ENCODE peak calls at places on chromosomes 1 and 21, in ten cellular contexts. Z is A549; T is activated CD4-positive, CD25-positive, alpha-beta regulatory T cell treated with anti-CD3 and anti-CD28 coated beads, Interleukin-2, amount 50 U/mL, for 16 hours; Q is activated naive CD4-positive, alpha-beta T cell; R is GM13977; Y is activated CD4-positive, alpha-beta T cell treated with anti-CD3 and anti-CD28 coated beads, Interleukin-2, amount 10 ng/mL, durations not matched to agents 24 days and 14 days; F is cardiac fibroblast; V is CD4-positive, CD25-positive, alpha-beta regulatory T cell; C is heart right ventricle; H is islet precursor cell. E is an unnamed sample.

GRCh38 chr1:115642168-115643072 is 650 bp downstream of the VANGL1 start:
- DNase-seq in Z (peak; percentile 32), T (no peak), Q (peak; percentile 6), R (peak; percentile 82), Y (peak; percentile 82), F (peak; percentile 52), V (no peak), C (peak; percentile 52), H (peak; percentile 78), E (peak; percentile 44)

GRCh38 chr1:109687641-109688499 is at the start of gene GSTM1:
- DNase-seq in Z (no peak), T (no peak), Q (peak; percentile 20), R (no peak), Y (peak; percentile 97), F (peak; percentile 87), V (peak; percentile 80), C (peak; percentile 84), H (peak; percentile 71), E (peak; percentile 79)

GRCh38 chr1:177858222-177858894 is 111.5 kb downstream of the SEC16B start:
- DNase-seq in Z (no peak), T (no peak), Q (no peak), R (no peak), Y (no peak), F (peak; percentile 22), V (no peak), C (no peak), H (no peak), E (no peak)

GRCh38 chr1:31861346-31861745 is 45.5 kb upstream of the SPOCD1 start:
- DNase-seq in Z (no peak), T (no peak), Q (no peak), R (no peak), Y (no peak), F (no peak), V (no peak), C (no peak), H (no peak), E (no peak)

GRCh38 chr1:119715542-119715941 is 3.8 kb downstream of the PHGDH start:
- DNase-seq in Z (no peak), T (no peak), Q (no peak), R (no peak), Y (peak; percentile 55), F (peak; percentile 18), V (no peak), C (no peak), H (peak; percentile 77), E (no peak)

GRCh38 chr1:153957744-153958110 is 685 bp downstream of the CRTC2 start:
- DNase-seq in Z (no peak), T (no peak), Q (no peak), R (peak; percentile 69), Y (peak; percentile 86), F (peak; percentile 31), V (peak; percentile 57), C (no peak), H (no peak), E (peak; percentile 42)

GRCh38 chr1:1547011-1547410 is 6.6 kb upstream of the TMEM240 start:
- DNase-seq in Z (no peak), T (no peak), Q (no peak), R (no peak), Y (no peak), F (no peak), V (no peak), C (no peak), H (no peak), E (no peak)

GRCh38 chr1:155010211-155010918 is 7.8 kb downstream of the ZBTB7B start:
- DNase-seq in Z (no peak), T (no peak), Q (no peak), R (no peak), Y (peak; percentile 84), F (no peak), V (no peak), C (no peak), H (no peak), E (no peak)

GRCh38 chr1:43763497-43763973 is 56.2 kb downstream of the ST3GAL3 start:
- DNase-seq in Z (peak; percentile 41), T (peak; percentile 9), Q (no peak), R (peak; percentile 63), Y (peak; percentile 85), F (peak; percentile 94), V (peak; percentile 46), C (no peak), H (peak; percentile 86), E (peak; percentile 76)

GRCh38 chr1:154178856-154179811 is 12.8 kb downstream of the TPM3 start:
- DNase-seq in Z (no peak), T (no peak), Q (no peak), R (no peak), Y (peak; percentile 71), F (peak; percentile 29), V (no peak), C (no peak), H (no peak), E (no peak)

GRCh38 chr1:47575855-47576757 is 138.3 kb downstream of the FOXD2 start:
- DNase-seq in Z (no peak), T (no peak), Q (no peak), R (no peak), Y (no peak), F (no peak), V (no peak), C (no peak), H (peak; percentile 79), E (no peak)

GRCh38 chr1:186574951-186575747 is 105.1 kb downstream of the PTGS2 start:
- DNase-seq in Z (no peak), T (no peak), Q (no peak), R (no peak), Y (no peak), F (peak; percentile 47), V (no peak), C (no peak), H (no peak), E (no peak)

GRCh38 chr1:89555550-89555949 is 30.9 kb downstream of the LRRC8B start:
- DNase-seq in Z (no peak), T (no peak), Q (no peak), R (no peak), Y (no peak), F (no peak), V (no peak), C (no peak), H (no peak), E (no peak)

GRCh38 chr1:198734323-198735008 is 95.6 kb downstream of the PTPRC start:
- DNase-seq in Z (no peak), T (no peak), Q (no peak), R (peak; percentile 8), Y (no peak), F (no peak), V (no peak), C (no peak), H (no peak), E (no peak)

GRCh38 chr1:63759778-63760177 is 14.0 kb upstream of the ROR1 start:
- DNase-seq in Z (no peak), T (no peak), Q (no peak), R (no peak), Y (no peak), F (no peak), V (no peak), C (no peak), H (no peak), E (no peak)

GRCh38 chr21:27582946-27583270 is 616.0 kb upstream of the ADAMTS5 start:
- DNase-seq in Z (no peak), T (no peak), Q (no peak), R (no peak), Y (no peak), F (peak; percentile 32), V (no peak), C (no peak), H (no peak), E (no peak)

GRCh38 chr1:232620356-232620841 is 9.5 kb downstream of the SIPA1L2 start:
- DNase-seq in Z (no peak), T (no peak), Q (no peak), R (no peak), Y (no peak), F (peak; percentile 89), V (no peak), C (no peak), H (peak; percentile 60), E (peak; percentile 50)

GRCh38 chr1:46017876-46018503 is 114.4 kb downstream of the PIK3R3 start:
- DNase-seq in Z (no peak), T (no peak), Q (no peak), R (no peak), Y (no peak), F (no peak), V (no peak), C (no peak), H (no peak), E (no peak)

GRCh38 chr1:211643324-211644212 is 31.9 kb downstream of the NEK2 start:
- DNase-seq in Z (no peak), T (no peak), Q (no peak), R (no peak), Y (no peak), F (no peak), V (no peak), C (no peak), H (no peak), E (no peak)

GRCh38 chr21:14982336-14982735 is 82.5 kb downstream of the NRIP1 start:
- DNase-seq in Z (no peak), T (no peak), Q (no peak), R (no peak), Y (no peak), F (no peak), V (no peak), C (no peak), H (no peak), E (no peak)

GRCh38 chr1:180601512-180601911 is 30.3 kb upstream of the XPR1 start:
- DNase-seq in Z (no peak), T (no peak), Q (no peak), R (no peak), Y (no peak), F (no peak), V (no peak), C (no peak), H (no peak), E (no peak)

GRCh38 chr1:9843576-9843945 is 19.8 kb upstream of the CLSTN1 start:
- DNase-seq in Z (no peak), T (no peak), Q (no peak), R (no peak), Y (no peak), F (no peak), V (no peak), C (no peak), H (peak; percentile 60), E (no peak)

GRCh38 chr1:93301131-93301530 is 44.6 kb upstream of the DR1 start:
- DNase-seq in Z (no peak), T (no peak), Q (no peak), R (no peak), Y (no peak), F (no peak), V (no peak), C (no peak), H (no peak), E (no peak)

GRCh38 chr1:27603320-27603961 is 503 bp downstream of the AHDC1 start:
- DNase-seq in Z (peak; percentile 35), T (no peak), Q (no peak), R (peak; percentile 83), Y (peak; percentile 76), F (no peak), V (peak; percentile 40), C (peak; percentile 59), H (peak; percentile 53), E (no peak)

GRCh38 chr1:9164537-9164910 is 35.6 kb upstream of the GPR157 start:
- DNase-seq in Z (no peak), T (no peak), Q (no peak), R (no peak), Y (no peak), F (no peak), V (no peak), C (no peak), H (no peak), E (no peak)

GRCh38 chr1:65512383-65512782 is 91.9 kb downstream of the LEPR start:
- DNase-seq in Z (no peak), T (no peak), Q (no peak), R (no peak), Y (no peak), F (peak; percentile 31), V (no peak), C (no peak), H (no peak), E (no peak)

GRCh38 chr21:18603246-18603645 is 199.7 kb upstream of the TMPRSS15 start:
- DNase-seq in Z (no peak), T (no peak), Q (no peak), R (no peak), Y (no peak), F (no peak), V (no peak), C (no peak), H (no peak), E (no peak)

GRCh38 chr1:18703041-18703621 is 72.5 kb downstream of the PAX7 start:
- DNase-seq in Z (peak; percentile 22), T (no peak), Q (no peak), R (no peak), Y (no peak), F (no peak), V (no peak), C (no peak), H (peak; percentile 71), E (peak; percentile 80)